ENCODE peak calls at places on chromosomes 3 and 15, in five cellular contexts. One of them, this sample, is unnamed.

GRCh38 chr3:50885491-50885890 is 210.8 kb downstream of the DOCK3 start:
- DNase-seq in HTR-8/SVneo: no peak
- DNase-seq in GM12891: no peak
- DNase-seq in NCI-H524 treated with DMSO at 0.1 percent for 48 hours: no peak
- DNase-seq in Panc1: no peak
- DNase-seq in this sample: no peak

GRCh38 chr3:52763466-52763865 is 7.3 kb downstream of the NEK4 start:
- DNase-seq in GM12891: no peak
- DNase-seq in NCI-H524 treated with DMSO at 0.1 percent for 48 hours: no peak
- DNase-seq in HTR-8/SVneo: no peak
- DNase-seq in Panc1: peak
- DNase-seq in this sample: no peak

GRCh38 chr3:164498917-164499316 is 579.4 kb downstream of the SI start:
- DNase-seq in Panc1: no peak
- DNase-seq in NCI-H524 treated with DMSO at 0.1 percent for 48 hours: no peak
- DNase-seq in GM12891: no peak
- DNase-seq in HTR-8/SVneo: no peak
- DNase-seq in this sample: no peak

GRCh38 chr15:62946940-62947339 is 95.6 kb upstream of the TPM1 start:
- DNase-seq in Panc1: no peak
- DNase-seq in NCI-H524 treated with DMSO at 0.1 percent for 48 hours: no peak
- DNase-seq in GM12891: no peak
- DNase-seq in HTR-8/SVneo: no peak
- DNase-seq in this sample: no peak

GRCh38 chr3:41933154-41933676 is 28.7 kb downstream of the ULK4 start:
- DNase-seq in Panc1: no peak
- DNase-seq in NCI-H524 treated with DMSO at 0.1 percent for 48 hours: no peak
- DNase-seq in GM12891: no peak
- DNase-seq in HTR-8/SVneo: peak
- DNase-seq in this sample: no peak

GRCh38 chr3:195025056-195025880 is 245.7 kb downstream of the XXYLT1 start:
- DNase-seq in Panc1: no peak
- DNase-seq in NCI-H524 treated with DMSO at 0.1 percent for 48 hours: no peak
- DNase-seq in GM12891: no peak
- DNase-seq in HTR-8/SVneo: no peak
- DNase-seq in this sample: no peak

GRCh38 chr3:88321696-88322095 is 171.9 kb downstream of the C3orf38 start:
- DNase-seq in NCI-H524 treated with DMSO at 0.1 percent for 48 hours: no peak
- DNase-seq in HTR-8/SVneo: peak
- DNase-seq in Panc1: no peak
- DNase-seq in GM12891: no peak
- DNase-seq in this sample: no peak

GRCh38 chr15:43105077-43105769 is 615 bp downstream of the UBR1 start:
- DNase-seq in GM12891: no peak
- DNase-seq in HTR-8/SVneo: no peak
- DNase-seq in NCI-H524 treated with DMSO at 0.1 percent for 48 hours: no peak
- DNase-seq in Panc1: no peak
- DNase-seq in this sample: peak

GRCh38 chr3:47782538-47783308 is 1.0 kb upstream of the SMARCC1 start:
- DNase-seq in Panc1: no peak
- DNase-seq in GM12891: no peak
- DNase-seq in HTR-8/SVneo: no peak
- DNase-seq in NCI-H524 treated with DMSO at 0.1 percent for 48 hours: no peak
- DNase-seq in this sample: no peak

GRCh38 chr3:149247929-149248691 is 26.5 kb upstream of the CP start:
- DNase-seq in Panc1: no peak
- DNase-seq in GM12891: no peak
- DNase-seq in HTR-8/SVneo: no peak
- DNase-seq in NCI-H524 treated with DMSO at 0.1 percent for 48 hours: no peak
- DNase-seq in this sample: peak

GRCh38 chr3:179045719-179046402 is 25.7 kb downstream of the ZMAT3 start:
- DNase-seq in NCI-H524 treated with DMSO at 0.1 percent for 48 hours: no peak
- DNase-seq in HTR-8/SVneo: no peak
- DNase-seq in Panc1: no peak
- DNase-seq in GM12891: no peak
- DNase-seq in this sample: no peak

GRCh38 chr3:194095464-194095863 is 40.5 kb upstream of the HES1 start:
- DNase-seq in GM12891: no peak
- DNase-seq in NCI-H524 treated with DMSO at 0.1 percent for 48 hours: peak
- DNase-seq in HTR-8/SVneo: no peak
- DNase-seq in Panc1: no peak
- DNase-seq in this sample: no peak

GRCh38 chr15:84023636-84024035 is 211.9 kb upstream of the GOLGA6L4 start:
- DNase-seq in GM12891: no peak
- DNase-seq in HTR-8/SVneo: no peak
- DNase-seq in NCI-H524 treated with DMSO at 0.1 percent for 48 hours: no peak
- DNase-seq in Panc1: no peak
- DNase-seq in this sample: peak

GRCh38 chr3:31086698-31087097 is 192.2 kb upstream of the GADL1 start:
- DNase-seq in GM12891: no peak
- DNase-seq in NCI-H524 treated with DMSO at 0.1 percent for 48 hours: peak
- DNase-seq in Panc1: no peak
- DNase-seq in HTR-8/SVneo: no peak
- DNase-seq in this sample: no peak

GRCh38 chr3:29249829-29250228 is 31.0 kb upstream of the RBMS3 start:
- DNase-seq in GM12891: no peak
- DNase-seq in NCI-H524 treated with DMSO at 0.1 percent for 48 hours: no peak
- DNase-seq in HTR-8/SVneo: no peak
- DNase-seq in Panc1: no peak
- DNase-seq in this sample: no peak

GRCh38 chr3:47534021-47534454 is 20.5 kb upstream of the ELP6 start:
- DNase-seq in Panc1: no peak
- DNase-seq in GM12891: no peak
- DNase-seq in HTR-8/SVneo: no peak
- DNase-seq in NCI-H524 treated with DMSO at 0.1 percent for 48 hours: no peak
- DNase-seq in this sample: no peak

GRCh38 chr15:36448418-36448817 is 131.0 kb upstream of the CDIN1 start:
- DNase-seq in Panc1: no peak
- DNase-seq in HTR-8/SVneo: no peak
- DNase-seq in NCI-H524 treated with DMSO at 0.1 percent for 48 hours: no peak
- DNase-seq in GM12891: no peak
- DNase-seq in this sample: no peak

GRCh38 chr15:32877620-32878019 is 159.8 kb downstream of the GREM1 start:
- DNase-seq in NCI-H524 treated with DMSO at 0.1 percent for 48 hours: no peak
- DNase-seq in HTR-8/SVneo: no peak
- DNase-seq in Panc1: no peak
- DNase-seq in GM12891: no peak
- DNase-seq in this sample: no peak

GRCh38 chr15:94131875-94132274 is 99.5 kb upstream of the MCTP2 start:
- DNase-seq in GM12891: no peak
- DNase-seq in NCI-H524 treated with DMSO at 0.1 percent for 48 hours: no peak
- DNase-seq in Panc1: no peak
- DNase-seq in HTR-8/SVneo: no peak
- DNase-seq in this sample: no peak

GRCh38 chr3:41848745-41849574 is 112.9 kb downstream of the ULK4 start:
- DNase-seq in HTR-8/SVneo: no peak
- DNase-seq in Panc1: no peak
- DNase-seq in GM12891: no peak
- DNase-seq in NCI-H524 treated with DMSO at 0.1 percent for 48 hours: no peak
- DNase-seq in this sample: peak

GRCh38 chr3:46670891-46671427 is 22.5 kb downstream of the ALS2CL start:
- DNase-seq in NCI-H524 treated with DMSO at 0.1 percent for 48 hours: no peak
- DNase-seq in GM12891: peak
- DNase-seq in HTR-8/SVneo: no peak
- DNase-seq in Panc1: no peak
- DNase-seq in this sample: no peak

GRCh38 chr15:101568304-101568703 is 78.8 kb upstream of the PCSK6 start:
- DNase-seq in HTR-8/SVneo: peak
- DNase-seq in NCI-H524 treated with DMSO at 0.1 percent for 48 hours: no peak
- DNase-seq in GM12891: no peak
- DNase-seq in Panc1: no peak
- DNase-seq in this sample: no peak

GRCh38 chr3:151384741-151385174 is at the start of gene P2RY12:
- DNase-seq in Panc1: no peak
- DNase-seq in NCI-H524 treated with DMSO at 0.1 percent for 48 hours: no peak
- DNase-seq in HTR-8/SVneo: no peak
- DNase-seq in GM12891: no peak
- DNase-seq in this sample: no peak

GRCh38 chr3:111598139-111598538 is 3.0 kb upstream of the ZBED2 start:
- DNase-seq in NCI-H524 treated with DMSO at 0.1 percent for 48 hours: no peak
- DNase-seq in Panc1: no peak
- DNase-seq in GM12891: no peak
- DNase-seq in HTR-8/SVneo: no peak
- DNase-seq in this sample: no peak

GRCh38 chr3:172316758-172317157 is 131.5 kb downstream of the GHSR start:
- DNase-seq in NCI-H524 treated with DMSO at 0.1 percent for 48 hours: no peak
- DNase-seq in Panc1: no peak
- DNase-seq in HTR-8/SVneo: no peak
- DNase-seq in GM12891: no peak
- DNase-seq in this sample: no peak

GRCh38 chr3:172351895-172352466 is 96.3 kb downstream of the GHSR start:
- DNase-seq in NCI-H524 treated with DMSO at 0.1 percent for 48 hours: no peak
- DNase-seq in Panc1: no peak
- DNase-seq in HTR-8/SVneo: no peak
- DNase-seq in GM12891: no peak
- DNase-seq in this sample: no peak

GRCh38 chr3:51967384-51968174 is at the start of gene PCBP4:
- DNase-seq in HTR-8/SVneo: peak
- DNase-seq in NCI-H524 treated with DMSO at 0.1 percent for 48 hours: no peak
- DNase-seq in Panc1: no peak
- DNase-seq in GM12891: peak
- DNase-seq in this sample: peak

GRCh38 chr15:89932880-89933279 is 20.1 kb upstream of the ARPIN start:
- DNase-seq in NCI-H524 treated with DMSO at 0.1 percent for 48 hours: no peak
- DNase-seq in Panc1: no peak
- DNase-seq in HTR-8/SVneo: no peak
- DNase-seq in GM12891: no peak
- DNase-seq in this sample: no peak

GRCh38 chr3:34361921-34362320 is 563.5 kb downstream of the PDCD6IP start:
- DNase-seq in NCI-H524 treated with DMSO at 0.1 percent for 48 hours: no peak
- DNase-seq in Panc1: no peak
- DNase-seq in HTR-8/SVneo: no peak
- DNase-seq in GM12891: peak
- DNase-seq in this sample: no peak

GRCh38 chr3:99934984-99935797 is 117.5 kb downstream of the CMSS1 start:
- DNase-seq in GM12891: no peak
- DNase-seq in Panc1: no peak
- DNase-seq in NCI-H524 treated with DMSO at 0.1 percent for 48 hours: no peak
- DNase-seq in HTR-8/SVneo: no peak
- DNase-seq in this sample: no peak

GRCh38 chr3:147120029-147120428 is 286.3 kb downstream of the ZIC4 start:
- DNase-seq in Panc1: no peak
- DNase-seq in GM12891: no peak
- DNase-seq in HTR-8/SVneo: no peak
- DNase-seq in NCI-H524 treated with DMSO at 0.1 percent for 48 hours: no peak
- DNase-seq in this sample: no peak

This sample was measured in activated CD4-positive, alpha-beta memory T cell treated with anti-CD3 and anti-CD28 coated beads for 36 hours.